ENCODE peak calls at places on chromosomes 12 and 14, in four cellular contexts. One of them, this sample, is unnamed.

GRCh38 chr12:103813426-103813825 is 27.6 kb downstream of the NT5DC3 start:
- DNase-seq in T-helper 9 cell: no peak
- DNase-seq in Caco-2: no peak
- DNase-seq in sciatic nerve: no peak
- DNase-seq in this sample: no peak

GRCh38 chr14:61558271-61558670 is 137.0 kb upstream of the HIF1A start:
- DNase-seq in sciatic nerve: no peak
- DNase-seq in Caco-2: no peak
- DNase-seq in T-helper 9 cell: no peak
- DNase-seq in this sample: no peak

GRCh38 chr12:110689601-110690430 is 901 bp upstream of the HVCN1 start:
- DNase-seq in T-helper 9 cell: peak
- DNase-seq in sciatic nerve: no peak
- DNase-seq in Caco-2: no peak
- DNase-seq in this sample: no peak

GRCh38 chr12:55730447-55730820 is 1.6 kb upstream of the CD63 start:
- DNase-seq in sciatic nerve: no peak
- DNase-seq in T-helper 9 cell: no peak
- DNase-seq in Caco-2: no peak
- DNase-seq in this sample: no peak

GRCh38 chr14:92160619-92161018 is 38.9 kb downstream of the CPSF2 start:
- DNase-seq in T-helper 9 cell: no peak
- DNase-seq in sciatic nerve: no peak
- DNase-seq in Caco-2: no peak
- DNase-seq in this sample: no peak

GRCh38 chr14:52895000-52895399 is 55.9 kb downstream of the FERMT2 start:
- DNase-seq in sciatic nerve: no peak
- DNase-seq in Caco-2: no peak
- DNase-seq in T-helper 9 cell: no peak
- DNase-seq in this sample: no peak

GRCh38 chr14:72610831-72611200 is 283.1 kb downstream of the DPF3 start:
- DNase-seq in Caco-2: no peak
- DNase-seq in sciatic nerve: peak
- DNase-seq in T-helper 9 cell: no peak
- DNase-seq in this sample: no peak

GRCh38 chr14:64337901-64338615 is 43.9 kb upstream of the ESR2 start:
- DNase-seq in sciatic nerve: peak
- DNase-seq in Caco-2: peak
- DNase-seq in T-helper 9 cell: no peak
- DNase-seq in this sample: peak

GRCh38 chr14:79515158-79515557 is 696.1 kb downstream of the DIO2 start:
- DNase-seq in Caco-2: peak
- DNase-seq in sciatic nerve: no peak
- DNase-seq in T-helper 9 cell: no peak
- DNase-seq in this sample: no peak